ENCODE peak calls at places on chromosome 18, in eight cellular contexts. A, B, J, H, M, O, Q and Y are unnamed samples.

GRCh38 chr18:13558132-13558531 is 168.2 kb downstream of the FAM210A start:
- DNase-seq in A (no peak), B (peak; percentile 73), J (no peak), H (peak; percentile 85), M (peak; percentile 64), O (peak; percentile 40), Q (no peak), Y (no peak)

GRCh38 chr18:8813621-8814020 is 108.3 kb downstream of the MTCL1 start:
- DNase-seq in A (no peak), B (no peak), J (no peak), H (no peak), M (no peak), O (no peak), Q (no peak), Y (no peak)

GRCh38 chr18:68623342-68623741 is 91.6 kb downstream of the TMX3 start:
- DNase-seq in A (no peak), B (peak; percentile 87), J (peak; percentile 48), H (no peak), M (no peak), O (peak; percentile 72), Q (no peak), Y (no peak)

GRCh38 chr18:68454511-68455228 is 260.2 kb downstream of the TMX3 start:
- DNase-seq in A (no peak), B (no peak), J (peak; percentile 38), H (no peak), M (no peak), O (no peak), Q (no peak), Y (no peak)

GRCh38 chr18:45384137-45384998 is 230.9 kb upstream of the SLC14A2 start:
- DNase-seq in A (no peak), B (peak; percentile 93), J (no peak), H (no peak), M (no peak), O (peak; percentile 45), Q (no peak), Y (no peak)

GRCh38 chr18:36675076-36675475 is 153.7 kb downstream of the TPGS2 start:
- DNase-seq in A (no peak), B (no peak), J (no peak), H (no peak), M (no peak), O (no peak), Q (no peak), Y (no peak)

GRCh38 chr18:6256521-6256920 is 158.2 kb downstream of the L3MBTL4 start:
- DNase-seq in A (no peak), B (no peak), J (no peak), H (no peak), M (no peak), O (no peak), Q (no peak), Y (no peak)

GRCh38 chr18:36411745-36412168 is 114.2 kb downstream of the FHOD3 start:
- DNase-seq in A (no peak), B (peak; percentile 90), J (no peak), H (peak; percentile 23), M (no peak), O (no peak), Q (no peak), Y (no peak)

GRCh38 chr18:6561029-6561861 is 146.5 kb upstream of the L3MBTL4 start:
- DNase-seq in A (no peak), B (no peak), J (peak; percentile 6), H (no peak), M (peak; percentile 79), O (no peak), Q (no peak), Y (no peak)

GRCh38 chr18:79448621-79449020 is 52.9 kb downstream of the NFATC1 start:
- DNase-seq in A (no peak), B (no peak), J (no peak), H (no peak), M (no peak), O (no peak), Q (no peak), Y (no peak)

GRCh38 chr18:50880108-50880465 is 1.2 kb downstream of the ME2 start:
- DNase-seq in A (no peak), B (peak; percentile 20), J (no peak), H (no peak), M (no peak), O (no peak), Q (no peak), Y (no peak)
- TF ChIP-seq CTCF in A (no peak), B (no peak), J (no peak), H (no peak), M (no peak), O (no peak), Q (no peak), Y (no peak)

GRCh38 chr18:10557085-10557677 is 31.4 kb downstream of the NAPG start:
- DNase-seq in A (no peak), B (no peak), J (no peak), H (no peak), M (no peak), O (no peak), Q (no peak), Y (no peak)

GRCh38 chr18:10558243-10558966 is 32.6 kb downstream of the NAPG start:
- DNase-seq in A (peak; percentile 63), B (no peak), J (no peak), H (no peak), M (no peak), O (no peak), Q (no peak), Y (no peak)

GRCh38 chr18:10560457-10561045 is 34.7 kb downstream of the NAPG start:
- DNase-seq in A (no peak), B (peak; percentile 96), J (peak; percentile 53), H (peak; percentile 92), M (peak; percentile 63), O (peak; percentile 69), Q (no peak), Y (no peak)

GRCh38 chr18:10558967-10559298 is 33.1 kb downstream of the NAPG start:
- DNase-seq in A (no peak), B (no peak), J (no peak), H (no peak), M (no peak), O (no peak), Q (no peak), Y (no peak)

GRCh38 chr18:10559566-10560456 is 34.0 kb downstream of the NAPG start:
- DNase-seq in A (no peak), B (no peak), J (no peak), H (no peak), M (no peak), O (peak; percentile 33), Q (no peak), Y (no peak)
- TF ChIP-seq CTCF in A (no peak), B (no peak), J (no peak), H (no peak), M (no peak), O (no peak), Q (no peak), Y (no peak)

GRCh38 chr18:49728542-49728941 is 84.8 kb downstream of the ACAA2 start:
- DNase-seq in A (no peak), B (peak; percentile 82), J (no peak), H (no peak), M (peak; percentile 61), O (peak; percentile 54), Q (no peak), Y (no peak)

GRCh38 chr18:49723648-49724180 is 89.6 kb downstream of the ACAA2 start:
- DNase-seq in A (no peak), B (no peak), J (no peak), H (no peak), M (no peak), O (peak; percentile 91), Q (no peak), Y (no peak)

GRCh38 chr18:49727816-49728215 is 85.5 kb downstream of the ACAA2 start:
- DNase-seq in A (no peak), B (no peak), J (no peak), H (no peak), M (no peak), O (no peak), Q (no peak), Y (no peak)

GRCh38 chr18:49726564-49726963 is 86.8 kb downstream of the ACAA2 start:
- DNase-seq in A (no peak), B (no peak), J (no peak), H (no peak), M (no peak), O (no peak), Q (no peak), Y (no peak)

GRCh38 chr18:49725809-49726514 is 87.4 kb downstream of the ACAA2 start:
- DNase-seq in A (no peak), B (peak; percentile 83), J (peak; percentile 94), H (peak; percentile 93), M (no peak), O (peak; percentile 87), Q (no peak), Y (no peak)
- TF ChIP-seq CTCF in A (no peak), B (no peak), J (peak; percentile 47), H (no peak), M (no peak), O (peak; percentile 3), Q (no peak), Y (peak; percentile 26)

GRCh38 chr18:59437851-59438250 is 78.8 kb upstream of the LMAN1 start:
- DNase-seq in A (no peak), B (peak; percentile 51), J (no peak), H (no peak), M (no peak), O (no peak), Q (no peak), Y (no peak)
- TF ChIP-seq CTCF in A (no peak), B (no peak), J (no peak), H (no peak), M (no peak), O (no peak), Q (no peak), Y (no peak)

DNA sequence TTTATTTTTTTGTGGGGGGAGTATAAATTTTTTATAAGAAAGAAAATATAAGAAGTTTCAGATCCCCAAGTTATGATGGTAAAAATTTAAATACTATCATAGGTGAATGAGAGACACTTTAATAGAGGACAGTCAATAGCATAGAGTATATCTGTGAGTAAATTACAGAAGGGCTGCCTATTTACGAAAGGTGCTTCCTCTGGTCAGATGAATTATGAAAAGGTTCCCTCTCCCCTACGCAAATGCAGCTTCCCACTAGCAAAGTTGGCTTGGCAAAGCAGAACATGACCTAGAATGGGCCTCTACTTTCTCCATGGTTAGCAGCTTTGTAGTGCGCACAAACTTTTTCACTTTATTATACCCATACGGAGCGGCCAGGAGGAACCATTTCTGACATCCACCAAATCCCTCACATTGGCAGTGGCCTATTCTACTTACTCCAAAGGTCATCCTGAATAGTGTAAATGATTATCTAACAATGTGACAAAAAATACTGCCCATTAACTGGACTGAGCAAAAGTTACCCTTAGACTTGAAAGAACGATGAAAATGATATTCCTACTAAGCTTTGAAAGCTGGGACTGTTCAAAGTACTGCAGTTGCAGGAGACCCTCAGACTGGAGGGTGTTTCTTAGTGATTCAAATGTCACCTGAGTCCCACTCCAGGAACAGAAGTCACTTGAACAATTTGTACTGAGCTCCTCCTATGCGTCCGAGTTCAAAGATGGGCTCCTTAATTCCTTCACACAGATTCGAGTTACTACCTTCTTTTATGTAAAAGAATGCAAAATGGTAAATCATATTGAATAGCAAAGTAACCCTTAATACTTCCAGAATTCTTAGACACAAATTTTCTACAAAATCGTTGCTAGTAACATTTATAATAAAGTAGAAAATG is 148.5 kb downstream of the NOL4 start:
- DNase-seq in A (no peak), B (no peak), J (no peak), H (no peak), M (no peak), O (no peak), Q (no peak), Y (no peak)
- TF ChIP-seq CTCF in A (no peak), B (no peak), J (no peak), H (no peak), M (no peak), O (no peak), Q (no peak), Y (no peak)

GRCh38 chr18:51135795-51136194 is 61.7 kb downstream of the MEX3C start:
- DNase-seq in A (no peak), B (peak; percentile 75), J (no peak), H (no peak), M (no peak), O (no peak), Q (no peak), Y (no peak)
- TF ChIP-seq CTCF in A (peak; percentile 26), B (peak; percentile 67), J (peak; percentile 10), H (no peak), M (peak; percentile 17), O (no peak), Q (no peak), Y (peak; percentile 66)